ENCODE peak calls at places on chromosomes 16 and 17, in seven cellular contexts. One of them, this sample, is unnamed.

GRCh38 chr16:47970291-47970931 is 185.4 kb downstream of the ABCC12 start:
- DNase-seq in neural crest cell: peak
- DNase-seq in AG09309: no peak
- DNase-seq in CD8-positive, alpha-beta T cell: no peak
- DNase-seq in GM23338: peak
- DNase-seq in AG10803: peak
- DNase-seq in fibroblast of the aortic adventitia: peak
- DNase-seq in this sample: no peak

GRCh38 chr17:76383645-76384221 is 676 bp upstream of the SPHK1 start:
- DNase-seq in neural crest cell: peak
- DNase-seq in AG09309: no peak
- DNase-seq in CD8-positive, alpha-beta T cell: peak
- DNase-seq in GM23338: peak
- DNase-seq in AG10803: peak
- DNase-seq in fibroblast of the aortic adventitia: peak
- DNase-seq in this sample: peak

GRCh38 chr16:27450836-27451341 is 48.9 kb downstream of the IL21R start:
- DNase-seq in neural crest cell: no peak
- DNase-seq in AG09309: no peak
- DNase-seq in CD8-positive, alpha-beta T cell: no peak
- DNase-seq in GM23338: no peak
- DNase-seq in AG10803: no peak
- DNase-seq in fibroblast of the aortic adventitia: no peak
- DNase-seq in this sample: no peak

GRCh38 chr17:74519951-74520553 is 11.2 kb downstream of the CD300LB start:
- DNase-seq in neural crest cell: no peak
- DNase-seq in AG09309: no peak
- DNase-seq in CD8-positive, alpha-beta T cell: no peak
- DNase-seq in GM23338: no peak
- DNase-seq in AG10803: no peak
- DNase-seq in fibroblast of the aortic adventitia: no peak
- DNase-seq in this sample: no peak

GRCh38 chr16:3149630-3150345 is 15.0 kb downstream of the ZNF213 start:
- DNase-seq in neural crest cell: peak
- DNase-seq in AG09309: no peak
- DNase-seq in CD8-positive, alpha-beta T cell: peak
- DNase-seq in GM23338: peak
- DNase-seq in AG10803: peak
- DNase-seq in fibroblast of the aortic adventitia: peak
- DNase-seq in this sample: peak

GRCh38 chr16:56029026-56029425 is 153.9 kb upstream of the CES5A start:
- DNase-seq in neural crest cell: no peak
- DNase-seq in AG09309: no peak
- DNase-seq in CD8-positive, alpha-beta T cell: no peak
- DNase-seq in GM23338: peak
- DNase-seq in AG10803: no peak
- DNase-seq in fibroblast of the aortic adventitia: no peak
- DNase-seq in this sample: no peak

GRCh38 chr17:41326173-41327145 is 10.9 kb upstream of the KRTAP17-1 start:
- DNase-seq in neural crest cell: no peak
- DNase-seq in AG09309: no peak
- DNase-seq in CD8-positive, alpha-beta T cell: no peak
- DNase-seq in GM23338: no peak
- DNase-seq in AG10803: no peak
- DNase-seq in fibroblast of the aortic adventitia: no peak
- DNase-seq in this sample: no peak

GRCh38 chr16:58499615-58500328 is at the start of gene NDRG4:
- DNase-seq in neural crest cell: peak
- DNase-seq in AG09309: peak
- DNase-seq in CD8-positive, alpha-beta T cell: no peak
- DNase-seq in GM23338: peak
- DNase-seq in AG10803: peak
- DNase-seq in fibroblast of the aortic adventitia: peak
- DNase-seq in this sample: peak

GRCh38 chr16:2966803-2967184 is 2.4 kb upstream of the PAQR4 start:
- DNase-seq in neural crest cell: no peak
- DNase-seq in AG09309: no peak
- DNase-seq in CD8-positive, alpha-beta T cell: no peak
- DNase-seq in GM23338: peak
- DNase-seq in AG10803: no peak
- DNase-seq in fibroblast of the aortic adventitia: no peak
- DNase-seq in this sample: no peak

GRCh38 chr17:58278661-58279015 is 2.1 kb downstream of the MPO start:
- DNase-seq in neural crest cell: no peak
- DNase-seq in AG09309: no peak
- DNase-seq in CD8-positive, alpha-beta T cell: no peak
- DNase-seq in GM23338: no peak
- DNase-seq in AG10803: peak
- DNase-seq in fibroblast of the aortic adventitia: peak
- DNase-seq in this sample: no peak

GRCh38 chr17:13541032-13541480 is 60.7 kb downstream of the HS3ST3A1 start:
- DNase-seq in neural crest cell: no peak
- DNase-seq in AG09309: peak
- DNase-seq in CD8-positive, alpha-beta T cell: no peak
- DNase-seq in GM23338: no peak
- DNase-seq in AG10803: peak
- DNase-seq in fibroblast of the aortic adventitia: peak
- DNase-seq in this sample: no peak

GRCh38 chr17:36591434-36592315 is at the start of gene DHRS11:
- DNase-seq in neural crest cell: peak
- DNase-seq in AG09309: no peak
- DNase-seq in CD8-positive, alpha-beta T cell: peak
- DNase-seq in GM23338: peak
- DNase-seq in AG10803: peak
- DNase-seq in fibroblast of the aortic adventitia: peak
- DNase-seq in this sample: peak

GRCh38 chr17:19354123-19354522 is 8.4 kb downstream of the B9D1 start:
- DNase-seq in neural crest cell: no peak
- DNase-seq in AG09309: peak
- DNase-seq in CD8-positive, alpha-beta T cell: no peak
- DNase-seq in GM23338: no peak
- DNase-seq in AG10803: peak
- DNase-seq in fibroblast of the aortic adventitia: peak
- DNase-seq in this sample: no peak

GRCh38 chr16:15037003-15037402 is 18.9 kb downstream of the NTAN1 start:
- DNase-seq in neural crest cell: no peak
- DNase-seq in AG09309: no peak
- DNase-seq in CD8-positive, alpha-beta T cell: no peak
- DNase-seq in GM23338: no peak
- DNase-seq in AG10803: no peak
- DNase-seq in fibroblast of the aortic adventitia: no peak
- DNase-seq in this sample: no peak

GRCh38 chr16:72927199-72928088 is 120.5 kb downstream of the ZFHX3 start:
- DNase-seq in neural crest cell: no peak
- DNase-seq in AG09309: peak
- DNase-seq in CD8-positive, alpha-beta T cell: no peak
- DNase-seq in GM23338: no peak
- DNase-seq in AG10803: peak
- DNase-seq in fibroblast of the aortic adventitia: peak
- DNase-seq in this sample: no peak

GRCh38 chr16:66988197-66988788 is at the start of gene CES4A:
- DNase-seq in neural crest cell: no peak
- DNase-seq in AG09309: no peak
- DNase-seq in CD8-positive, alpha-beta T cell: no peak
- DNase-seq in GM23338: no peak
- DNase-seq in AG10803: peak
- DNase-seq in fibroblast of the aortic adventitia: peak
- DNase-seq in this sample: no peak

GRCh38 chr16:2904100-2904921 is 7.4 kb upstream of the FLYWCH1 start:
- DNase-seq in neural crest cell: peak
- DNase-seq in AG09309: peak
- DNase-seq in CD8-positive, alpha-beta T cell: peak
- DNase-seq in GM23338: peak
- DNase-seq in AG10803: peak
- DNase-seq in fibroblast of the aortic adventitia: peak
- DNase-seq in this sample: peak

GRCh38 chr16:9854665-9855064 is 327.6 kb downstream of the GRIN2A start:
- DNase-seq in neural crest cell: no peak
- DNase-seq in AG09309: peak
- DNase-seq in CD8-positive, alpha-beta T cell: no peak
- DNase-seq in GM23338: no peak
- DNase-seq in AG10803: peak
- DNase-seq in fibroblast of the aortic adventitia: peak
- DNase-seq in this sample: no peak

GRCh38 chr17:79322216-79323123 is 247.8 kb downstream of the ENGASE start:
- DNase-seq in neural crest cell: no peak
- DNase-seq in AG09309: no peak
- DNase-seq in CD8-positive, alpha-beta T cell: no peak
- DNase-seq in GM23338: no peak
- DNase-seq in AG10803: no peak
- DNase-seq in fibroblast of the aortic adventitia: no peak
- DNase-seq in this sample: no peak

GRCh38 chr17:68101992-68102758 is 66.6 kb downstream of the KPNA2 start:
- DNase-seq in neural crest cell: no peak
- DNase-seq in AG09309: no peak
- DNase-seq in CD8-positive, alpha-beta T cell: peak
- DNase-seq in GM23338: peak
- DNase-seq in AG10803: no peak
- DNase-seq in fibroblast of the aortic adventitia: peak
- DNase-seq in this sample: no peak

GRCh38 chr17:31509095-31509804 is 117.8 kb downstream of the RAB11FIP4 start:
- DNase-seq in neural crest cell: no peak
- DNase-seq in AG09309: no peak
- DNase-seq in CD8-positive, alpha-beta T cell: no peak
- DNase-seq in GM23338: no peak
- DNase-seq in AG10803: no peak
- DNase-seq in fibroblast of the aortic adventitia: no peak
- DNase-seq in this sample: no peak

GRCh38 chr16:50273382-50273690 is 7.0 kb downstream of the ADCY7 start:
- DNase-seq in neural crest cell: no peak
- DNase-seq in AG09309: no peak
- DNase-seq in CD8-positive, alpha-beta T cell: no peak
- DNase-seq in GM23338: no peak
- DNase-seq in AG10803: no peak
- DNase-seq in fibroblast of the aortic adventitia: no peak
- DNase-seq in this sample: no peak

GRCh38 chr17:77364381-77364911 is 223.7 kb downstream of the SEC14L1 start:
- DNase-seq in neural crest cell: no peak
- DNase-seq in AG09309: no peak
- DNase-seq in CD8-positive, alpha-beta T cell: no peak
- DNase-seq in GM23338: no peak
- DNase-seq in AG10803: no peak
- DNase-seq in fibroblast of the aortic adventitia: no peak
- DNase-seq in this sample: no peak

GRCh38 chr17:45432405-45433113 is at the start of gene ARHGAP27:
- DNase-seq in neural crest cell: no peak
- DNase-seq in AG09309: no peak
- DNase-seq in CD8-positive, alpha-beta T cell: no peak
- DNase-seq in GM23338: peak
- DNase-seq in AG10803: no peak
- DNase-seq in fibroblast of the aortic adventitia: no peak
- DNase-seq in this sample: no peak

GRCh38 chr17:13351046-13351445 is 250.7 kb downstream of the HS3ST3A1 start:
- DNase-seq in neural crest cell: no peak
- DNase-seq in AG09309: peak
- DNase-seq in CD8-positive, alpha-beta T cell: no peak
- DNase-seq in GM23338: no peak
- DNase-seq in AG10803: peak
- DNase-seq in fibroblast of the aortic adventitia: peak
- DNase-seq in this sample: no peak

GRCh38 chr17:70168044-70168978 is 1.0 kb upstream of the KCNJ2 start:
- DNase-seq in neural crest cell: peak
- DNase-seq in AG09309: peak
- DNase-seq in CD8-positive, alpha-beta T cell: no peak
- DNase-seq in GM23338: peak
- DNase-seq in AG10803: peak
- DNase-seq in fibroblast of the aortic adventitia: peak
- DNase-seq in this sample: peak
- TF ChIP-seq CTCF in neural crest cell: peak
- TF ChIP-seq CTCF in AG09309: peak
- TF ChIP-seq CTCF in CD8-positive, alpha-beta T cell: no peak
- TF ChIP-seq CTCF in GM23338: peak
- TF ChIP-seq CTCF in AG10803: peak
- TF ChIP-seq CTCF in fibroblast of the aortic adventitia: peak
- TF ChIP-seq CTCF in this sample: peak

GRCh38 chr17:6894206-6894528 is 62.6 kb upstream of the TEKT1 start:
- DNase-seq in neural crest cell: no peak
- DNase-seq in AG09309: no peak
- DNase-seq in CD8-positive, alpha-beta T cell: no peak
- DNase-seq in GM23338: peak
- DNase-seq in AG10803: no peak
- DNase-seq in fibroblast of the aortic adventitia: peak
- DNase-seq in this sample: peak
- TF ChIP-seq CTCF in neural crest cell: peak
- TF ChIP-seq CTCF in AG09309: peak
- TF ChIP-seq CTCF in CD8-positive, alpha-beta T cell: peak
- TF ChIP-seq CTCF in GM23338: peak
- TF ChIP-seq CTCF in AG10803: peak
- TF ChIP-seq CTCF in fibroblast of the aortic adventitia: peak
- TF ChIP-seq CTCF in this sample: peak

DNA sequence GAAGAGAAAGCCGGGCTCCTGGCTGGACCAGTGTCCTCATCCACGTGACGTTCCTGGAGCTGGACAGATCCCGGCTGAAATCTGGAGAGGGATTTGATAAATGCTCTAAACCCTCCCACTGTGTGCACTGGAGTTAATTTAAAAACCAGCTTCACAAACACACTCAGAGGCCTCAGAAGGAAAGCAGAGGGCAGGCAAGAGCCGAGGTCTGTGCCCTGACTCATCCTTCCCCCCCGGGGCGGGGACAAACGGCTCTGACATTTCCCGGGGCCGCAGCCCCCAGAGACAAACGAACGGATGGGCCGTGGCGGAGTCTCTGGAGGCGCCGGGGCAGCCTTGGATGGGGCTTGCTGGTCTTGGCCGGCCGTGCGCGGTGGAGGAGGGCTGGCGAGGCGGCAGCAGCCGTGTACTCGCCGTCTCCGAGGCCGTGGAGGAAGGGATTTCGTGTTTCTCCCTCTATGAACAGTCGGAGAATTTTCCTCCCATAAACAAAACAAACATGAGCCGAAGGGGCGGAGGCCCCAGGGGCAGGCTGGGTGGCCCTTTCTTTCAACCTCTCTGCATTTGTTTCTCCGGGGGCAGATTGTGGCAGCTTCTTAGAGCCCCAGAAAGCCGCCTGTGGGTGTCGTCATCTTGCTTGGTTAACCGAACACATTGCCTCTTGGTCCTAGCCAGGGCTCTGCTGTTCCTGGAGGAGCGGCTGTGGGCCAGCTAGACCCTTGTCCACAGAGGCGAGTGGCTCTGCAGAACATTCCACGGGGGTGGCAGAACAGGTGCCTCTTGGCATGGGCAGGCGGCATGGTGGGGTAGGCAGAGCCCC is 94.3 kb downstream of the NTN1 start:
- DNase-seq in neural crest cell: peak
- DNase-seq in AG09309: no peak
- DNase-seq in CD8-positive, alpha-beta T cell: peak
- DNase-seq in GM23338: peak
- DNase-seq in AG10803: peak
- DNase-seq in fibroblast of the aortic adventitia: peak
- DNase-seq in this sample: peak
- TF ChIP-seq CTCF in neural crest cell: no peak
- TF ChIP-seq CTCF in AG09309: peak
- TF ChIP-seq CTCF in CD8-positive, alpha-beta T cell: no peak
- TF ChIP-seq CTCF in GM23338: peak
- TF ChIP-seq CTCF in AG10803: peak
- TF ChIP-seq CTCF in fibroblast of the aortic adventitia: peak
- TF ChIP-seq CTCF in this sample: no peak

DNA sequence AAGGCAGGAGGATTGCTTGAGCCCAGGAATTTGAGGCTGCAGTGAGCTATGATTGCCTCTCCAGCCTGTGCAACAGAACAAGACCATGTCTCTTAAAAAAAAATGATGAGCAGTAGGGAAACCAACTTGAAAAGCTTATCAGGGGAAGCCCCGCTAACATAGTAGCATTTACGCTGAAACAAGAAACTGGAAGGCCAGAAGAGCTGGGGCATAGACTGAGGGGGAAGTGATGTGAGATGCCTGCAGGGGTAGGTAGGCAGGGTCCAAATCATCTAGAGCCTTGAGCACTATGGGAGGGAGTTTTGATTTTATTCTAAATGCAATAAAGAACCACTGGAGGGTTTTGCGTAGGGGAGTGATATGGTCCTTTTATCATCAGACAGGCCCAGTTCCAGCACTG is 139.3 kb downstream of the CYB561 start:
- DNase-seq in neural crest cell: no peak
- DNase-seq in AG09309: no peak
- DNase-seq in CD8-positive, alpha-beta T cell: no peak
- DNase-seq in GM23338: no peak
- DNase-seq in AG10803: no peak
- DNase-seq in fibroblast of the aortic adventitia: no peak
- DNase-seq in this sample: no peak
- TF ChIP-seq CTCF in neural crest cell: no peak
- TF ChIP-seq CTCF in AG09309: no peak
- TF ChIP-seq CTCF in CD8-positive, alpha-beta T cell: no peak
- TF ChIP-seq CTCF in GM23338: no peak
- TF ChIP-seq CTCF in AG10803: no peak
- TF ChIP-seq CTCF in fibroblast of the aortic adventitia: no peak
- TF ChIP-seq CTCF in this sample: no peak

This sample was measured in glutamatergic neuron.